ENCODE peak calls at places on chromosomes 6 and 20, in four cellular contexts. L is PC-3, I is fibroblast of lung, J is mesendoderm. C is an unnamed sample.

GRCh38 chr6:12381587-12381986 is 91.4 kb downstream of the EDN1 start:
- DNase-seq in J (no peak), I (peak; percentile 59), L (peak; percentile 15), C (peak; percentile 76)

GRCh38 chr6:77926198-77926752 is 273.4 kb downstream of the MEI4 start:
- DNase-seq in J (peak; percentile 74), I (no peak), L (peak; percentile 1), C (peak; percentile 5)

GRCh38 chr6:35014341-35014740 is 125.3 kb downstream of the ANKS1A start:
- DNase-seq in J (no peak), I (no peak), L (no peak), C (no peak)

GRCh38 chr20:34977365-34978091 is 21.9 kb downstream of the MYH7B start:
- DNase-seq in J (peak; percentile 74), I (no peak), L (no peak), C (no peak)

GRCh38 chr6:139030539-139030938 is 2.0 kb downstream of the ABRACL start:
- DNase-seq in L (no peak), J (no peak), I (no peak), C (no peak)

GRCh38 chr6:143141442-143141841 is 80.8 kb downstream of the AIG1 start:
- DNase-seq in I (no peak), L (no peak), J (no peak), C (no peak)

GRCh38 chr6:30689022-30689865 is 1.5 kb downstream of the NRM start:
- DNase-seq in I (no peak), J (no peak), L (no peak), C (no peak)

GRCh38 chr6:10951675-10952282 is 64.9 kb downstream of the SYCP2L start:
- DNase-seq in L (peak; percentile 77), I (peak; percentile 74), J (peak; percentile 54), C (peak; percentile 23)

GRCh38 chr6:89350281-89351037 is 2.1 kb downstream of the UBE2J1 start:
- DNase-seq in I (peak; percentile 65), L (no peak), J (no peak), C (no peak)

GRCh38 chr6:106927531-106928398 is 46.8 kb downstream of the CD24 start:
- DNase-seq in L (peak; percentile 60), J (peak; percentile 60), I (peak; percentile 34), C (peak; percentile 42)

GRCh38 chr20:1166963-1167720 is 17.6 kb downstream of the TMEM74B start:
- DNase-seq in J (no peak), I (no peak), L (no peak), C (no peak)

GRCh38 chr20:35395728-35396127 is 16.0 kb downstream of the UQCC1 start:
- DNase-seq in J (peak; percentile 21), L (no peak), I (peak; percentile 94), C (no peak)

GRCh38 chr6:22598386-22598785 is 29.0 kb downstream of the HDGFL1 start:
- DNase-seq in L (no peak), I (peak; percentile 38), J (peak; percentile 31), C (no peak)

GRCh38 chr6:143449731-143450452 is 603 bp downstream of the ADAT2 start:
- DNase-seq in L (peak; percentile 22), J (peak; percentile 41), I (peak; percentile 38), C (no peak)

GRCh38 chr6:3796396-3796795 is 44.9 kb upstream of the PXDC1 start:
- DNase-seq in I (no peak), J (no peak), L (no peak), C (peak; percentile 67)

GRCh38 chr20:22568872-22569344 is 15.5 kb downstream of the FOXA2 start:
- DNase-seq in L (no peak), J (peak; percentile 19), I (no peak), C (no peak)

GRCh38 chr20:19826179-19826914 is 68.3 kb downstream of the RIN2 start:
- DNase-seq in J (no peak), L (peak; percentile 86), I (no peak), C (no peak)

GRCh38 chr6:157305676-157306653 is 17.4 kb downstream of the TMEM242 start:
- DNase-seq in L (no peak), I (no peak), J (no peak), C (no peak)
- H3K9ac ChIP-seq in L (no peak overlapping the region), I (no peak overlapping the region), J (no peak overlapping the region), C (no peak overlapping the region)

DNA sequence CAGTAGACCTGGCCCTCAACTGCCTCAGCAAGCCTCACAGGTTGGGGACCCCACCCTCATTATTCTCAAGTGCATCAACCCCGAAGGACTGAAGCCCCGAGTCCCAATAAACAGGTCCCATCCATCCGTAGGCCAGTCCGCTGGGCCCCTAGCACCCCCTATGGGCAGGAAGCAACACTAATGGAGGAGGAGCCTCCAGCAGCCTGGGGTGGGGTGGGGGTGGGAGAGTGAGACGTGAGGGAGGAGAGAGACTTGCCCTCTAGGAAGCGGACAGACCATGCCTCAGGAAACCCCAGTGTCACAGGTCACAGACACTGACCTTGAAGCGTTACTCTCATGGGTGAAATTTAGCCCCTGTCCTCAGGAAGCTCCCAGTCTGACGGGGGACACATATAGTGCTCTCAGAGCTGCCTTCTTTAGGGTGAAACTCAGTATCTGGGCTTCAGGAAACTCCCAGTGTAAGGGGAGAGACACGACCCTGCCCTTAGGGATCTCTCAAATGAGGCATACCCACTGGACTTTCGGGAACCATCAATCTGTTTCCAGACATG is 125.9 kb downstream of the MRPL14 start:
- DNase-seq in L (no peak), I (no peak), J (peak; percentile 95), C (no peak)
- H3K9ac ChIP-seq in L (no peak overlapping the region), I (no peak overlapping the region), J (peak overlapping the region; percentile 61), C (no peak overlapping the region)

GRCh38 chr20:24045621-24046020 is 57.0 kb upstream of the GGTLC1 start:
- DNase-seq in L (no peak), I (no peak), J (peak; percentile 77), C (no peak)
- H3K9ac ChIP-seq in L (no peak overlapping the region), I (no peak overlapping the region), J (no peak overlapping the region), C (no peak overlapping the region)

GRCh38 chr6:56714273-56714672 is 71.6 kb upstream of the DST start:
- DNase-seq in I (peak; percentile 36), L (peak; percentile 66), J (peak; percentile 56), C (no peak)

GRCh38 chr6:56713285-56713684 is 70.6 kb upstream of the DST start:
- DNase-seq in L (peak; percentile 92), I (peak; percentile 95), J (peak; percentile 76), C (peak; percentile 84)

GRCh38 chr6:56708810-56709597 is 66.3 kb upstream of the DST start:
- DNase-seq in I (peak; percentile 79), J (peak; percentile 51), L (peak; percentile 85), C (peak; percentile 68)

GRCh38 chr6:56709650-56710049 is 67.0 kb upstream of the DST start:
- DNase-seq in L (no peak), I (no peak), J (peak; percentile 56), C (no peak)

DNA sequence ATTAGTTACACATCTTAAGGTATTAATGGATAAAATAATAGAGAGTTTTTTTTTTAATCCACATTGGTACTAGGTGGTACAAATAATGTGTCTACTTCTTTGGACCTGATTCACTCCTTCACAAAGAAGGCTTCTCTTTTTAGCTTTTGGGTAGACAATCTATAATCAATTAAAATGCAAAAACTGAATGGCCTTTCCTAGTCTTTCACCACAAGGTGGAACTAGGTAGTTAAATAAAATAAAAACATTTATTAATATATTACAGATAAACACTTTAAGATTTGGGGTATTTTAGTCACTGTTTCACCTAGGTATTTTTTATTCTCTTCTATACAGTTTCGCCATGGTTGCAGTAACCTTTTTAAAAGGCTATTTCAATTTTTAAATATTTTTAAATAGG is 68.3 kb upstream of the DST start:
- DNase-seq in L (no peak), I (no peak), J (no peak), C (no peak)
- H3K9ac ChIP-seq in L (no peak overlapping the region), I (no peak overlapping the region), J (no peak overlapping the region), C (no peak overlapping the region)

GRCh38 chr6:71403422-71404134 is 115.0 kb downstream of the OGFRL1 start:
- DNase-seq in L (peak; percentile 38), I (no peak), J (peak; percentile 45), C (no peak)

GRCh38 chr6:71404967-71405278 is 116.3 kb downstream of the OGFRL1 start:
- DNase-seq in I (no peak), J (no peak), L (no peak), C (no peak)

GRCh38 chr6:71404145-71404966 is 115.7 kb downstream of the OGFRL1 start:
- DNase-seq in L (peak; percentile 86), J (peak; percentile 80), I (peak; percentile 93), C (peak; percentile 88)

GRCh38 chr6:71402101-71402500 is 113.5 kb downstream of the OGFRL1 start:
- DNase-seq in I (no peak), J (no peak), L (no peak), C (no peak)

DNA sequence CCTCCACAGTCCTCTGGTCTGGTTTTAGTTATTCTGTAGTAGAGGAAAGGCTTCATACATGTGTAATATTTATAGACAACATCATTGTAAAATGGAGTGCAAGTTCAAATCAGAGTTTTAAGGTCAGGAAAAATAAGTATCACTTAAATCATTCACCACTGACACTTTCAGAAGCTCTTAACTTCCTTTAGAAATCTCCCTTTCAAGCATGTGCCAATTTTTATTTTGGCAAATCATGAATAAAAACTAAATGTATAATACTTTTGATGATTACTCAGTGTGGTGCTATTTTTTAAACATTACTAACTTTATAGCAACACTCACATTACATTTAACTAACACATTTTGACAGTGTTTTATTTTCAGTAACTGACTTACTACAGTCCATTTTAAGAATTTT is 112.2 kb downstream of the OGFRL1 start:
- DNase-seq in I (peak; percentile 43), J (no peak), L (no peak), C (no peak)
- H3K9ac ChIP-seq in I (no peak overlapping the region), J (no peak overlapping the region), L (no peak overlapping the region), C (no peak overlapping the region)